ENCODE peak calls at places on chromosomes 1 and 21, in five cellular contexts. One of them, this sample, is unnamed.

GRCh38 chr1:162206749-162207635 is 137.5 kb downstream of the NOS1AP start:
- DNase-seq in lower lobe of right lung: peak
- DNase-seq in CD8-positive, alpha-beta T cell: no peak
- DNase-seq in AG04449: no peak
- DNase-seq in adrenal gland: peak
- DNase-seq in this sample: no peak

GRCh38 chr1:29853716-29854330 is 617.5 kb downstream of the PTPRU start:
- DNase-seq in lower lobe of right lung: no peak
- DNase-seq in CD8-positive, alpha-beta T cell: no peak
- DNase-seq in AG04449: no peak
- DNase-seq in adrenal gland: no peak
- DNase-seq in this sample: no peak

GRCh38 chr1:214455971-214456867 is 95.2 kb downstream of the PTPN14 start:
- DNase-seq in lower lobe of right lung: no peak
- DNase-seq in CD8-positive, alpha-beta T cell: no peak
- DNase-seq in AG04449: no peak
- DNase-seq in adrenal gland: no peak
- DNase-seq in this sample: no peak

GRCh38 chr1:37464443-37464842 is 9.9 kb upstream of the ZC3H12A start:
- DNase-seq in lower lobe of right lung: no peak
- DNase-seq in CD8-positive, alpha-beta T cell: no peak
- DNase-seq in AG04449: no peak
- DNase-seq in adrenal gland: no peak
- DNase-seq in this sample: no peak

GRCh38 chr1:181391297-181391905 is 91.9 kb upstream of the CACNA1E start:
- DNase-seq in lower lobe of right lung: no peak
- DNase-seq in CD8-positive, alpha-beta T cell: no peak
- DNase-seq in AG04449: no peak
- DNase-seq in adrenal gland: no peak
- DNase-seq in this sample: no peak

GRCh38 chr1:55699151-55699695 is 484.1 kb upstream of the USP24 start:
- DNase-seq in lower lobe of right lung: no peak
- DNase-seq in CD8-positive, alpha-beta T cell: no peak
- DNase-seq in AG04449: no peak
- DNase-seq in adrenal gland: no peak
- DNase-seq in this sample: no peak

GRCh38 chr1:11364170-11364569 is 91.2 kb downstream of the UBIAD1 start:
- DNase-seq in lower lobe of right lung: no peak
- DNase-seq in CD8-positive, alpha-beta T cell: no peak
- DNase-seq in AG04449: no peak
- DNase-seq in adrenal gland: no peak
- DNase-seq in this sample: no peak

GRCh38 chr1:5968161-5968736 is 24.0 kb downstream of the NPHP4 start:
- DNase-seq in lower lobe of right lung: no peak
- DNase-seq in CD8-positive, alpha-beta T cell: no peak
- DNase-seq in AG04449: no peak
- DNase-seq in adrenal gland: no peak
- DNase-seq in this sample: no peak

GRCh38 chr1:238517710-238518109 is 627.0 kb upstream of the ZP4 start:
- DNase-seq in lower lobe of right lung: no peak
- DNase-seq in CD8-positive, alpha-beta T cell: no peak
- DNase-seq in AG04449: no peak
- DNase-seq in adrenal gland: no peak
- DNase-seq in this sample: no peak

GRCh38 chr1:213728593-213729536 is 258.9 kb upstream of the PROX1 start:
- DNase-seq in lower lobe of right lung: no peak
- DNase-seq in CD8-positive, alpha-beta T cell: no peak
- DNase-seq in AG04449: no peak
- DNase-seq in adrenal gland: no peak
- DNase-seq in this sample: no peak

GRCh38 chr1:119733754-119734153 is 22.0 kb downstream of the PHGDH start:
- DNase-seq in lower lobe of right lung: no peak
- DNase-seq in CD8-positive, alpha-beta T cell: no peak
- DNase-seq in AG04449: no peak
- DNase-seq in adrenal gland: no peak
- DNase-seq in this sample: no peak

GRCh38 chr1:214568328-214568727 is 16.9 kb upstream of the PTPN14 start:
- DNase-seq in lower lobe of right lung: no peak
- DNase-seq in CD8-positive, alpha-beta T cell: no peak
- DNase-seq in AG04449: no peak
- DNase-seq in adrenal gland: no peak
- DNase-seq in this sample: no peak

GRCh38 chr1:222010306-222010705 is 268.4 kb upstream of the DUSP10 start:
- DNase-seq in lower lobe of right lung: no peak
- DNase-seq in CD8-positive, alpha-beta T cell: no peak
- DNase-seq in AG04449: no peak
- DNase-seq in adrenal gland: no peak
- DNase-seq in this sample: no peak

GRCh38 chr1:5751171-5751556 is 241.1 kb downstream of the NPHP4 start:
- DNase-seq in lower lobe of right lung: peak
- DNase-seq in CD8-positive, alpha-beta T cell: no peak
- DNase-seq in AG04449: no peak
- DNase-seq in adrenal gland: no peak
- DNase-seq in this sample: no peak

GRCh38 chr1:224641030-224641429 is 24.9 kb downstream of the CNIH3 start:
- DNase-seq in lower lobe of right lung: no peak
- DNase-seq in CD8-positive, alpha-beta T cell: no peak
- DNase-seq in AG04449: no peak
- DNase-seq in adrenal gland: no peak
- DNase-seq in this sample: no peak

GRCh38 chr21:15480160-15480559 is 249.6 kb upstream of the USP25 start:
- DNase-seq in lower lobe of right lung: no peak
- DNase-seq in CD8-positive, alpha-beta T cell: no peak
- DNase-seq in AG04449: no peak
- DNase-seq in adrenal gland: no peak
- DNase-seq in this sample: no peak

GRCh38 chr1:119784127-119784781 is 15.5 kb upstream of the HMGCS2 start:
- DNase-seq in lower lobe of right lung: peak
- DNase-seq in CD8-positive, alpha-beta T cell: no peak
- DNase-seq in AG04449: no peak
- DNase-seq in adrenal gland: peak
- DNase-seq in this sample: no peak

GRCh38 chr1:111605553-111605952 is 14.0 kb upstream of the RAP1A start:
- DNase-seq in lower lobe of right lung: no peak
- DNase-seq in CD8-positive, alpha-beta T cell: no peak
- DNase-seq in AG04449: no peak
- DNase-seq in adrenal gland: no peak
- DNase-seq in this sample: no peak

GRCh38 chr1:156583821-156584622 is 4.5 kb downstream of the TTC24 start:
- DNase-seq in lower lobe of right lung: no peak
- DNase-seq in CD8-positive, alpha-beta T cell: peak
- DNase-seq in AG04449: peak
- DNase-seq in adrenal gland: peak
- DNase-seq in this sample: no peak

GRCh38 chr1:156582388-156583022 is 3.0 kb downstream of the TTC24 start:
- DNase-seq in lower lobe of right lung: no peak
- DNase-seq in CD8-positive, alpha-beta T cell: no peak
- DNase-seq in AG04449: no peak
- DNase-seq in adrenal gland: no peak
- DNase-seq in this sample: no peak

GRCh38 chr1:156586892-156587477 is 4.6 kb upstream of the NAXE start:
- DNase-seq in lower lobe of right lung: no peak
- DNase-seq in CD8-positive, alpha-beta T cell: no peak
- DNase-seq in AG04449: no peak
- DNase-seq in adrenal gland: no peak
- DNase-seq in this sample: no peak

GRCh38 chr1:156586323-156586722 is 5.3 kb upstream of the NAXE start:
- DNase-seq in lower lobe of right lung: no peak
- DNase-seq in CD8-positive, alpha-beta T cell: no peak
- DNase-seq in AG04449: no peak
- DNase-seq in adrenal gland: no peak
- DNase-seq in this sample: no peak

GRCh38 chr1:156584813-156585212 is 5.3 kb downstream of the TTC24 start:
- DNase-seq in lower lobe of right lung: no peak
- DNase-seq in CD8-positive, alpha-beta T cell: no peak
- DNase-seq in AG04449: no peak
- DNase-seq in adrenal gland: no peak
- DNase-seq in this sample: no peak
- TF ChIP-seq CTCF in lower lobe of right lung: no peak
- TF ChIP-seq CTCF in CD8-positive, alpha-beta T cell: no peak
- TF ChIP-seq CTCF in AG04449: peak
- TF ChIP-seq CTCF in adrenal gland: no peak
- TF ChIP-seq CTCF in this sample: peak

GRCh38 chr1:966603-967295 is 467 bp downstream of the PLEKHN1 start:
- DNase-seq in lower lobe of right lung: peak
- DNase-seq in CD8-positive, alpha-beta T cell: peak
- DNase-seq in AG04449: no peak
- DNase-seq in adrenal gland: peak
- DNase-seq in this sample: no peak

GRCh38 chr1:966135-966602 is at the start of gene PLEKHN1:
- DNase-seq in lower lobe of right lung: no peak
- DNase-seq in CD8-positive, alpha-beta T cell: no peak
- DNase-seq in AG04449: no peak
- DNase-seq in adrenal gland: peak
- DNase-seq in this sample: no peak

GRCh38 chr1:964691-965525 is 1.4 kb upstream of the PLEKHN1 start:
- DNase-seq in lower lobe of right lung: no peak
- DNase-seq in CD8-positive, alpha-beta T cell: no peak
- DNase-seq in AG04449: no peak
- DNase-seq in adrenal gland: no peak
- DNase-seq in this sample: no peak

GRCh38 chr1:963746-964525 is 2.3 kb upstream of the PLEKHN1 start:
- DNase-seq in lower lobe of right lung: no peak
- DNase-seq in CD8-positive, alpha-beta T cell: no peak
- DNase-seq in AG04449: no peak
- DNase-seq in adrenal gland: no peak
- DNase-seq in this sample: no peak

GRCh38 chr1:965526-966134 is 652 bp upstream of the PLEKHN1 start:
- DNase-seq in lower lobe of right lung: no peak
- DNase-seq in CD8-positive, alpha-beta T cell: no peak
- DNase-seq in AG04449: no peak
- DNase-seq in adrenal gland: no peak
- DNase-seq in this sample: no peak
- H3K4me3 ChIP-seq in lower lobe of right lung: peak
- H3K4me3 ChIP-seq in CD8-positive, alpha-beta T cell: no peak
- H3K4me3 ChIP-seq in AG04449: no peak
- H3K4me3 ChIP-seq in adrenal gland: no peak
- H3K4me3 ChIP-seq in this sample: no peak

GRCh38 chr1:157419845-157420542 is 132.3 kb downstream of the FCRL5 start:
- DNase-seq in lower lobe of right lung: no peak
- DNase-seq in CD8-positive, alpha-beta T cell: no peak
- DNase-seq in AG04449: no peak
- DNase-seq in adrenal gland: no peak
- DNase-seq in this sample: no peak

GRCh38 chr1:157418231-157418630 is 134.1 kb downstream of the FCRL5 start:
- DNase-seq in lower lobe of right lung: no peak
- DNase-seq in CD8-positive, alpha-beta T cell: no peak
- DNase-seq in AG04449: no peak
- DNase-seq in adrenal gland: no peak
- DNase-seq in this sample: no peak

GRCh38 chr1:157415661-157416060 is 136.7 kb downstream of the FCRL5 start:
- DNase-seq in lower lobe of right lung: no peak
- DNase-seq in CD8-positive, alpha-beta T cell: no peak
- DNase-seq in AG04449: no peak
- DNase-seq in adrenal gland: no peak
- DNase-seq in this sample: no peak

DNA sequence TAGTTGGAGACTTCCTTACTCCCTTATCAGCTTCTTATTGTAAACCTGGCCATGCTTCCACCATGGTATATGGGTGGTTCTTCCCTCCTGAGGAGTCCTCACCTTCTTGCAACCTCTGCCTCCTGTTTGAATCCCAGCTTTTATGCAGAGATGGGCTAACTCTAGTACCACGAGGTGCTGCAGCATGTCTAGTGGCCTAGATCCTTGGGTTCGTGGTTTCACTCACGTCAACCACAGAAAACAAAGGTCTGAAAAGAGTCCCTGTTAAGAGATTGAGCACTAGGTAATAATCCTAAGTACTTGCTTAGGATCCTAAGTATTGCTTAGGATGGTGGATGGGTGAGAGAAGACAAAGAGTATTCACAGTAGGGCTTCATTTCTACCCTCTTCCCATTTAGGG is 133.7 kb downstream of the FCRL5 start:
- DNase-seq in lower lobe of right lung: no peak
- DNase-seq in CD8-positive, alpha-beta T cell: no peak
- DNase-seq in AG04449: no peak
- DNase-seq in adrenal gland: no peak
- DNase-seq in this sample: no peak
- TF ChIP-seq CTCF in lower lobe of right lung: no peak
- TF ChIP-seq CTCF in CD8-positive, alpha-beta T cell: no peak
- TF ChIP-seq CTCF in AG04449: no peak
- TF ChIP-seq CTCF in adrenal gland: no peak
- TF ChIP-seq CTCF in this sample: no peak

GRCh38 chr1:170533331-170533730 is 1.4 kb downstream of the GORAB start:
- DNase-seq in lower lobe of right lung: no peak
- DNase-seq in CD8-positive, alpha-beta T cell: no peak
- DNase-seq in AG04449: no peak
- DNase-seq in adrenal gland: no peak
- DNase-seq in this sample: no peak
- H3K4me3 ChIP-seq in lower lobe of right lung: peak
- H3K4me3 ChIP-seq in CD8-positive, alpha-beta T cell: no peak
- H3K4me3 ChIP-seq in AG04449: peak
- H3K4me3 ChIP-seq in adrenal gland: no peak
- H3K4me3 ChIP-seq in this sample: peak

GRCh38 chr1:42937141-42937696 is 21.4 kb downstream of the SLC2A1 start:
- DNase-seq in lower lobe of right lung: no peak
- DNase-seq in CD8-positive, alpha-beta T cell: no peak
- DNase-seq in AG04449: no peak
- DNase-seq in adrenal gland: no peak
- DNase-seq in this sample: no peak
- TF ChIP-seq CTCF in lower lobe of right lung: no peak
- TF ChIP-seq CTCF in CD8-positive, alpha-beta T cell: no peak
- TF ChIP-seq CTCF in AG04449: no peak
- TF ChIP-seq CTCF in adrenal gland: no peak
- TF ChIP-seq CTCF in this sample: peak

DNA sequence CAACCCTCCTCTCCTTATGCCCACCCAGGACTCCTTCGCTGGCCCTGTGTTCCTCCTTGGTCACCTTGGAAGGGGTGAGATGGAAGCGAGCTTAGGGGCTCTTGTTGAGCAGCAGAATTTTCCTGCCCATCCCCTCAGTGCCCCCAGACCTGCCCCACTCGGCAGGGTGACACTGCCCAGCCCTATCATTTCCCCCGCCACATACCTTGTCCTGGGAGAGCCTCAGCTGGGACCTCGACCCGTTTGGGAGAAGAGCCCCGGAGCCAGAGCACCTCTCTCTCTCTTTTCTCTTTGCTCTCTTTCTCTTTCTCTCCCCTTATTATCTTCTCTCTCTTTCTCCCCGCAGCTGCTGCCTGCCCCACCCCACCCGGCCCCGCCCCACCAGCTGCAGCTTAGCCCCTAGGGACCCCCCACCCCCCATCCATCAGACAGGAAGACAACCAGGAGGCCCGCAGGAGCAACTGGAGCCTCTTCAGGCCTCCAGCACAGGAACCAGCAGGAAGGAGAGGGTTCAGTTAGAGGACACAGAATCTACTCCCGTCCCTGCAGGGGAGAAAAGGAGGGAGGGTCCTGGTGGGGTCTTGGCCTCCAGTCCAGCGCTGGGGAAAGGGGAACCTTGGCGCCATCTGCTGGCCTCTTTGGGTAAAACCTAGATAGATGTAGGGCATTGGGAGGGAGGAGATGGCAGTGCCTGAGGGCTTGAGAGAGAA is 1.6 kb upstream of the FNDC5 start:
- DNase-seq in lower lobe of right lung: peak
- DNase-seq in CD8-positive, alpha-beta T cell: peak
- DNase-seq in AG04449: no peak
- DNase-seq in adrenal gland: peak
- DNase-seq in this sample: no peak
- H3K4me3 ChIP-seq in lower lobe of right lung: no peak
- H3K4me3 ChIP-seq in CD8-positive, alpha-beta T cell: no peak
- H3K4me3 ChIP-seq in AG04449: no peak
- H3K4me3 ChIP-seq in adrenal gland: no peak
- H3K4me3 ChIP-seq in this sample: no peak

This sample was measured in retinal pigment epithelial cell.